ENCODE peak calls at places on chromosomes 5 and 9, in nine cellular contexts. One of them, this sample, is unnamed.

GRCh38 chr9:82456621-82457020 is 468.0 kb downstream of the SPATA31D1 start:
- DNase-seq in mucosa of gallbladder: no peak
- DNase-seq in D341Med: no peak
- DNase-seq in left cardiac atrium: no peak
- DNase-seq in dorsolateral prefrontal cortex: no peak
- DNase-seq in head of caudate nucleus: no peak
- DNase-seq in HAP-1: no peak
- DNase-seq in NCI-H1092 treated with DMSO at 0.1 percent for 48 hours: no peak
- DNase-seq in germinal center: no peak
- DNase-seq in this sample: no peak

GRCh38 chr9:21465859-21466518 is 16.1 kb downstream of the IFNE start:
- DNase-seq in mucosa of gallbladder: no peak
- DNase-seq in D341Med: peak; percentile 44
- DNase-seq in left cardiac atrium: no peak
- DNase-seq in dorsolateral prefrontal cortex: no peak
- DNase-seq in head of caudate nucleus: no peak
- DNase-seq in HAP-1: peak; percentile 15
- DNase-seq in NCI-H1092 treated with DMSO at 0.1 percent for 48 hours: peak; percentile 12
- DNase-seq in germinal center: peak; percentile 31
- DNase-seq in this sample: peak; percentile 69

GRCh38 chr5:172187118-172188032 is 649 bp downstream of the STK10 start:
- DNase-seq in mucosa of gallbladder: peak; percentile 62
- DNase-seq in D341Med: no peak
- DNase-seq in left cardiac atrium: peak; percentile 66
- DNase-seq in dorsolateral prefrontal cortex: peak; percentile 23
- DNase-seq in head of caudate nucleus: peak; percentile 57
- DNase-seq in HAP-1: peak; percentile 70
- DNase-seq in NCI-H1092 treated with DMSO at 0.1 percent for 48 hours: no peak
- DNase-seq in germinal center: peak; percentile 54
- DNase-seq in this sample: peak; percentile 37

GRCh38 chr5:170769236-170769635 is 14.3 kb upstream of the GABRP start:
- DNase-seq in mucosa of gallbladder: no peak
- DNase-seq in D341Med: no peak
- DNase-seq in left cardiac atrium: no peak
- DNase-seq in dorsolateral prefrontal cortex: no peak
- DNase-seq in head of caudate nucleus: no peak
- DNase-seq in HAP-1: no peak
- DNase-seq in NCI-H1092 treated with DMSO at 0.1 percent for 48 hours: peak; percentile 11
- DNase-seq in germinal center: no peak
- DNase-seq in this sample: no peak

GRCh38 chr5:157459715-157460599 is at the start of gene NIPAL4:
- DNase-seq in mucosa of gallbladder: no peak
- DNase-seq in D341Med: peak; percentile 40
- DNase-seq in left cardiac atrium: no peak
- DNase-seq in dorsolateral prefrontal cortex: no peak
- DNase-seq in head of caudate nucleus: peak; percentile 56
- DNase-seq in HAP-1: peak; percentile 26
- DNase-seq in NCI-H1092 treated with DMSO at 0.1 percent for 48 hours: no peak
- DNase-seq in germinal center: peak; percentile 24
- DNase-seq in this sample: no peak

GRCh38 chr9:8382777-8383527 is 583.4 kb upstream of the DMAC1 start:
- DNase-seq in mucosa of gallbladder: no peak
- DNase-seq in D341Med: no peak
- DNase-seq in left cardiac atrium: no peak
- DNase-seq in dorsolateral prefrontal cortex: no peak
- DNase-seq in head of caudate nucleus: no peak
- DNase-seq in HAP-1: no peak
- DNase-seq in NCI-H1092 treated with DMSO at 0.1 percent for 48 hours: no peak
- DNase-seq in germinal center: no peak
- DNase-seq in this sample: no peak

GRCh38 chr5:136174021-136174659 is 18.8 kb downstream of the SMIM32 start:
- DNase-seq in mucosa of gallbladder: no peak
- DNase-seq in D341Med: peak; percentile 56
- DNase-seq in left cardiac atrium: no peak
- DNase-seq in dorsolateral prefrontal cortex: no peak
- DNase-seq in head of caudate nucleus: peak; percentile 21
- DNase-seq in HAP-1: no peak
- DNase-seq in NCI-H1092 treated with DMSO at 0.1 percent for 48 hours: peak; percentile 18
- DNase-seq in germinal center: peak; percentile 43
- DNase-seq in this sample: peak; percentile 47

GRCh38 chr5:180869587-180869986 is 8.5 kb upstream of the ZFP62 start:
- DNase-seq in mucosa of gallbladder: no peak
- DNase-seq in D341Med: no peak
- DNase-seq in left cardiac atrium: no peak
- DNase-seq in dorsolateral prefrontal cortex: no peak
- DNase-seq in head of caudate nucleus: no peak
- DNase-seq in HAP-1: no peak
- DNase-seq in NCI-H1092 treated with DMSO at 0.1 percent for 48 hours: no peak
- DNase-seq in germinal center: no peak
- DNase-seq in this sample: no peak

GRCh38 chr5:112861638-112861985 is 525 bp downstream of the SRP19 start:
- DNase-seq in mucosa of gallbladder: no peak
- DNase-seq in D341Med: no peak
- DNase-seq in left cardiac atrium: no peak
- DNase-seq in dorsolateral prefrontal cortex: no peak
- DNase-seq in head of caudate nucleus: no peak
- DNase-seq in HAP-1: no peak
- DNase-seq in NCI-H1092 treated with DMSO at 0.1 percent for 48 hours: no peak
- DNase-seq in germinal center: no peak
- DNase-seq in this sample: no peak

GRCh38 chr9:38421498-38422211 is 2.6 kb downstream of the IGFBPL1 start:
- DNase-seq in mucosa of gallbladder: no peak
- DNase-seq in D341Med: peak; percentile 48
- DNase-seq in left cardiac atrium: no peak
- DNase-seq in dorsolateral prefrontal cortex: no peak
- DNase-seq in head of caudate nucleus: peak; percentile 35
- DNase-seq in HAP-1: peak; percentile 73
- DNase-seq in NCI-H1092 treated with DMSO at 0.1 percent for 48 hours: peak; percentile 83
- DNase-seq in germinal center: no peak
- DNase-seq in this sample: no peak

This sample was measured in AML-193.